ENCODE peak calls at places on chromosomes 12 and 14, in five cellular contexts. Z is A549, G is GM23338, M is GM12878, Y is HepG2. P is an unnamed sample.

GRCh38 chr12:38141239-38141638 is 175.3 kb upstream of the ALG10B start:
- DNase-seq in M (no peak), Y (no peak), G (no peak), Z (no peak), P (no peak)

GRCh38 chr12:44774815-44775411 is 101.2 kb downstream of the NELL2 start:
- DNase-seq in Y (peak; percentile 21), Z (peak; percentile 3), G (peak; percentile 81), M (no peak), P (peak; percentile 45)

GRCh38 chr12:98635657-98636323 is 8.8 kb downstream of the IKBIP start:
- DNase-seq in Z (peak; percentile 20), G (peak; percentile 32), M (peak; percentile 44), Y (peak; percentile 20), P (no peak)

GRCh38 chr12:12864243-12864642 is 27.1 kb upstream of the GPRC5A start:
- DNase-seq in M (no peak), Z (no peak), G (no peak), Y (no peak), P (no peak)

GRCh38 chr12:57218030-57218853 is 1.6 kb downstream of the NXPH4 start:
- DNase-seq in M (no peak), Y (no peak), G (no peak), Z (no peak), P (no peak)

GRCh38 chr12:23952071-23952470 is 2.6 kb upstream of the SOX5 start:
- DNase-seq in Y (no peak), M (no peak), Z (no peak), G (no peak), P (no peak)

GRCh38 chr12:131948166-131948712 is 1.5 kb upstream of the EP400 start:
- DNase-seq in G (no peak), M (no peak), Z (no peak), Y (no peak), P (no peak)

GRCh38 chr12:47946413-47947107 is 16.8 kb upstream of the TMEM106C start:
- DNase-seq in Y (no peak), M (no peak), G (no peak), Z (no peak), P (no peak)

GRCh38 chr12:126910570-126910969 is 1356.4 kb upstream of the TMEM132C start:
- DNase-seq in G (no peak), Z (no peak), M (no peak), Y (no peak), P (peak; percentile 51)

GRCh38 chr14:28468191-28469151 is 298.1 kb upstream of the FOXG1 start:
- DNase-seq in Z (no peak), Y (no peak), G (peak; percentile 1), M (no peak), P (no peak)

GRCh38 chr12:108731866-108732461 is 646 bp upstream of the CORO1C start:
- DNase-seq in M (peak; percentile 87), Y (peak; percentile 95), G (peak; percentile 100), Z (peak; percentile 97), P (peak; percentile 99)

GRCh38 chr14:59768855-59769254 is 101.7 kb downstream of the RTN1 start:
- DNase-seq in M (no peak), Y (no peak), G (no peak), Z (no peak), P (no peak)

GRCh38 chr14:103817595-103817994 is 29.8 kb downstream of the PPP1R13B start:
- DNase-seq in Z (no peak), M (no peak), G (no peak), Y (no peak), P (no peak)

GRCh38 chr14:92160619-92161018 is 38.9 kb downstream of the CPSF2 start:
- DNase-seq in Y (no peak), M (no peak), Z (no peak), G (no peak), P (no peak)

GRCh38 chr12:13135336-13136178 is 32.1 kb upstream of the GSG1 start:
- DNase-seq in G (peak; percentile 59), Y (no peak), Z (no peak), M (no peak), P (peak; percentile 3)

GRCh38 chr12:98578821-98579220 is 14.7 kb upstream of the SLC25A3 start:
- DNase-seq in Y (no peak), M (no peak), Z (no peak), G (no peak), P (peak; percentile 78)

GRCh38 chr12:70908978-70909377 is 11.6 kb downstream of the PTPRR start:
- DNase-seq in M (no peak), Y (no peak), G (no peak), Z (no peak), P (no peak)

GRCh38 chr12:45637706-45638105 is 91.8 kb upstream of the ARID2 start:
- DNase-seq in Z (no peak), M (no peak), Y (no peak), G (no peak), P (no peak)

GRCh38 chr12:6029401-6029800 is 84.3 kb upstream of the ANO2 start:
- DNase-seq in Z (no peak), G (no peak), Y (no peak), M (no peak), P (no peak)

GRCh38 chr14:105322791-105323556 is 8.4 kb downstream of the PACS2 start:
- DNase-seq in Y (no peak), M (no peak), Z (no peak), G (no peak), P (peak; percentile 41)

GRCh38 chr12:26489908-26490307 is 294.5 kb downstream of the SSPN start:
- DNase-seq in M (no peak), Y (no peak), Z (no peak), G (no peak), P (no peak)

GRCh38 chr12:15629761-15630160 is 159.4 kb downstream of the EPS8 start:
- DNase-seq in M (no peak), G (no peak), Y (no peak), Z (no peak), P (no peak)

GRCh38 chr12:120468271-120468845 is 1.2 kb downstream of the SRSF9 start:
- DNase-seq in G (peak; percentile 76), Y (peak; percentile 44), M (no peak), Z (peak; percentile 25), P (peak; percentile 58)

GRCh38 chr12:41512531-41512930 is 324.4 kb downstream of the PDZRN4 start:
- DNase-seq in G (no peak), Y (no peak), M (no peak), Z (no peak), P (no peak)

GRCh38 chr12:19121449-19122018 is 8.0 kb upstream of the PLEKHA5 start:
- DNase-seq in Z (no peak), M (no peak), Y (no peak), G (no peak), P (no peak)

GRCh38 chr14:88204221-88204620 is 118.8 kb downstream of the KCNK10 start:
- DNase-seq in M (no peak), G (no peak), Z (no peak), Y (no peak), P (no peak)

GRCh38 chr14:90453401-90453951 is 56.6 kb downstream of the CALM1 start:
- DNase-seq in Z (no peak), Y (no peak), M (no peak), G (no peak), P (no peak)

GRCh38 chr14:64506751-64507150 is 2.2 kb downstream of the ZBTB1 start:
- DNase-seq in G (no peak), M (no peak), Y (no peak), Z (no peak), P (no peak)

GRCh38 chr12:92926549-92926948 is 2.5 kb downstream of the EEA1 start:
- DNase-seq in Z (no peak), G (no peak), M (no peak), Y (no peak), P (no peak)

GRCh38 chr12:107549786-107550480 is 135.7 kb upstream of the PWP1 start:
- DNase-seq in Y (no peak), M (no peak), Z (no peak), G (no peak), P (no peak)

GRCh38 chr14:77011226-77011762 is 17.2 kb downstream of the IRF2BPL start:
- DNase-seq in Z (no peak), M (no peak), G (no peak), Y (no peak), P (no peak)

DNA sequence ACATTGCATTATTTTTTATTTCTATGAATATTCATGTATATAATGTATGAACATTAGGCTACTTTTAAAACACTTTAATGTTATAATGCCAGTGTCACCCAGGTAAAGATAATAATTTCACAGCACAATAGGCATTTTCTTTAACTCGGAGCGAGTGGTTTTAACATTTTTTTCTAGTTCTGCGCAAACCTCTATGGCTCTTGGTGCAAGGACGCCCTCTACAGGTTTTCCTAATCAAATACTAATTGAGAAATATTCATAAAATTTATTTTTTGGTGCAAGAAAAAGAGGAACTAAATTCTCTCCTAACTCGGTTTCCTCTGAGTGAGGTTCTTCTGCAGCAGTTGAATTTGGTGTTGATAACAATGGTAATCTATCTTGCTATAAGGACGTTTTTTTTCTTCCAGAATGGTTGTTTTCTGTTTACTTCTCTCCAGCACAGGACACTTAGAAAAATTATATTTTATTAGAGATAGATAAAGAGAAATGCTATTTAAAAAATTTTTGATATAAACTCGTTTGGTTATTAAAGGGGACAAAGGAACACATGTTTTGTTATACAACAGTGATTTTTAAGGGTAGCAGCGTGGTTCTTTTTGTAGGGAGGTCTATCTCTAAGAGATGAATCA is 2.4 kb upstream of the WIF1 start:
- DNase-seq in Y (peak; percentile 15), G (peak; percentile 67), M (peak; percentile 8), Z (no peak), P (no peak)
- TF ChIP-seq JUNB in Y (no peak), G (no peak), M (no peak), Z (no peak), P (no peak)

GRCh38 chr12:1523558-1524050 is 70.8 kb downstream of the FBXL14 start:
- DNase-seq in G (peak; percentile 89), M (no peak), Y (no peak), Z (no peak), P (no peak)
- TF ChIP-seq JUNB in G (no peak), M (no peak), Y (no peak), Z (no peak), P (no peak)

GRCh38 chr14:23399136-23399535 is 8.9 kb downstream of the MYH6 start:
- DNase-seq in Z (no peak), Y (no peak), M (no peak), G (no peak), P (no peak)
- TF ChIP-seq JUNB in Z (no peak), Y (no peak), M (no peak), G (no peak), P (no peak)

GRCh38 chr12:95710386-95710785 is 80.2 kb downstream of the NTN4 start:
- DNase-seq in M (no peak), G (no peak), Z (no peak), Y (no peak), P (no peak)

GRCh38 chr12:95709152-95709551 is 81.4 kb downstream of the NTN4 start:
- DNase-seq in Z (no peak), M (no peak), G (no peak), Y (no peak), P (no peak)

GRCh38 chr12:95717336-95717928 is 73.1 kb downstream of the NTN4 start:
- DNase-seq in G (no peak), Z (no peak), M (no peak), Y (no peak), P (no peak)

GRCh38 chr12:95715177-95715576 is 75.4 kb downstream of the NTN4 start:
- DNase-seq in Y (no peak), M (no peak), Z (no peak), G (no peak), P (no peak)

DNA sequence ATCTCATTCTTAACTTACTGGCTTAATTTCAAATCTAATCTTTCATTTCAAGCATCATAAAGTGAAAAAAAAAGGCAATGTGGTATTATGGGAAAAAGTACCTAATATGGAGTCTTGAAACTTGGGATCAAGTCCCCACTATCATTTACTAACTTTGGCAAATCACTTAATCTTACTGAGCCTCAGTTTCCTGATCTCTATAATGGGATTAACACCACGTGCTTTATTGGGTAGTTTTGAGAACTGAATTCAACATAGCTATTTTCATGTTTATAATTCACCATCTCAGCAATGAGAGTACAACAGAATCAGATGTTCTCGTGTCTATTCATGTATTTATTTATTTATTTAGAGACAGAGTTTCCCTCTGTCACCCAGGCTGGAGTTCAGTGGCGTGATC is 78.3 kb downstream of the NTN4 start:
- DNase-seq in G (no peak), M (no peak), Z (no peak), Y (no peak), P (no peak)
- TF ChIP-seq JUNB in G (no peak), M (no peak), Z (no peak), Y (no peak), P (no peak)

P was measured in K562.